ENCODE peak calls at places on chromosomes 16 and 17, in four cellular contexts. R is HTR-8/SVneo; H is stimulated activated CD4-positive, alpha-beta T cell treated with anti-CD3 and anti-CD28 coated beads, Interleukin-12 subunit alpha, Interleukin-12 subunit beta, amount 100 ng/mL, for 4 hours; K is LoVo. S is an unnamed sample.

GRCh38 chr16:67284699-67285646 is 5.6 kb downstream of the PLEKHG4 start:
- DNase-seq in R (peak; percentile 68), H (no peak), K (peak; percentile 10), S (peak; percentile 75)

GRCh38 chr17:35373532-35373983 is at the start of gene SLFN11:
- DNase-seq in R (peak; percentile 94), H (peak; percentile 88), K (no peak), S (peak; percentile 69)

GRCh38 chr16:87043273-87044030 is 273.7 kb downstream of the C16orf95 start:
- DNase-seq in R (no peak), H (no peak), K (no peak), S (no peak)

GRCh38 chr17:12911241-12911640 is 106.6 kb downstream of the ELAC2 start:
- DNase-seq in R (no peak), H (no peak), K (no peak), S (no peak)

GRCh38 chr16:11968577-11968976 is 3.6 kb downstream of the TNFRSF17 start:
- DNase-seq in R (no peak), H (no peak), K (no peak), S (no peak)

GRCh38 chr16:84859681-84860080 is 39.9 kb downstream of the CRISPLD2 start:
- DNase-seq in R (no peak), H (no peak), K (no peak), S (no peak)

GRCh38 chr16:14050297-14051027 is 20.7 kb upstream of the MRTFB start:
- DNase-seq in R (peak; percentile 29), H (no peak), K (peak; percentile 46), S (no peak)

GRCh38 chr17:38564869-38565268 is 40.9 kb downstream of the SRCIN1 start:
- DNase-seq in R (no peak), H (no peak), K (no peak), S (no peak)

GRCh38 chr17:32020943-32021617 is 13.9 kb downstream of the LRRC37B start:
- DNase-seq in R (no peak), H (no peak), K (no peak), S (no peak)

GRCh38 chr17:40602445-40603443 is 37.5 kb upstream of the CCR7 start:
- DNase-seq in R (no peak), H (peak; percentile 65), K (no peak), S (no peak)

GRCh38 chr17:80657561-80657960 is 112.9 kb downstream of the RPTOR start:
- DNase-seq in R (no peak), H (no peak), K (no peak), S (no peak)

GRCh38 chr16:46747777-46748651 is at the start of gene MYLK3:
- DNase-seq in R (peak; percentile 60), H (no peak), K (no peak), S (no peak)

GRCh38 chr17:17125136-17126084 is 80.7 kb downstream of the PLD6 start:
- DNase-seq in R (no peak), H (no peak), K (no peak), S (peak; percentile 83)

S was measured in SJCRH30.